ENCODE peak calls at places on chromosome 1, in eight cellular contexts. R is AG09309, Z is stomach, K is foreskin fibroblast, O is choroid plexus epithelial cell, H is breast epithelium, U is endothelial cell of umbilical vein, Y is tibial artery. D is an unnamed sample.
A peak's percentile ranks its signal among the peaks of the same experiment; 100 is the strongest.

GRCh38 chr1:154557939-154558609 is 388 bp downstream of the UBE2Q1 start:
- DNase-seq in R (no peak), Z (peak; percentile 58), K (no peak), O (peak; percentile 35), H (peak; percentile 63), U (peak; percentile 32), Y (peak; percentile 51), D (no peak)

GRCh38 chr1:111465754-111466153 is 8.0 kb upstream of the C1orf162 start:
- DNase-seq in R (no peak), Z (no peak), K (no peak), O (no peak), H (no peak), U (no peak), Y (no peak), D (no peak)

GRCh38 chr1:32716312-32717126 is 13.9 kb upstream of the SYNC start:
- DNase-seq in R (no peak), Z (peak; percentile 98), K (no peak), O (peak; percentile 49), H (peak; percentile 96), U (no peak), Y (no peak), D (no peak)

GRCh38 chr1:182584746-182585145 is 4.3 kb downstream of the RNASEL start:
- DNase-seq in R (no peak), Z (no peak), K (no peak), O (no peak), H (no peak), U (no peak), Y (no peak), D (no peak)

GRCh38 chr1:174990382-174990999 is 9.3 kb upstream of the CACYBP start:
- DNase-seq in R (no peak), Z (no peak), K (peak; percentile 24), O (peak; percentile 85), H (no peak), U (peak; percentile 88), Y (no peak), D (no peak)

GRCh38 chr1:11431946-11432507 is 46.9 kb upstream of the DISP3 start:
- DNase-seq in R (no peak), Z (no peak), K (no peak), O (no peak), H (no peak), U (no peak), Y (no peak), D (no peak)

GRCh38 chr1:17914142-17914541 is 159.0 kb downstream of the ACTL8 start:
- DNase-seq in R (no peak), Z (no peak), K (no peak), O (no peak), H (no peak), U (no peak), Y (no peak), D (no peak)

GRCh38 chr1:58785424-58786058 is 1.7 kb upstream of the JUN start:
- DNase-seq in R (no peak), Z (peak; percentile 82), K (no peak), O (peak; percentile 76), H (peak; percentile 77), U (no peak), Y (peak; percentile 31), D (peak; percentile 9)

GRCh38 chr1:30605441-30605920 is 117.9 kb downstream of the MATN1 start:
- DNase-seq in R (no peak), Z (no peak), K (no peak), O (no peak), H (no peak), U (no peak), Y (no peak), D (no peak)

GRCh38 chr1:3550511-3551289 is 60.6 kb downstream of the MEGF6 start:
- DNase-seq in R (no peak), Z (peak; percentile 28), K (no peak), O (no peak), H (no peak), U (no peak), Y (no peak), D (no peak)

GRCh38 chr1:202505356-202505755 is 156.9 kb downstream of the PPP1R12B start:
- DNase-seq in R (peak; percentile 20), Z (no peak), K (peak; percentile 40), O (peak; percentile 92), H (no peak), U (peak; percentile 30), Y (peak; percentile 25), D (no peak)

GRCh38 chr1:203117611-203118575 is 9.6 kb upstream of the ADORA1 start:
- DNase-seq in R (no peak), Z (peak; percentile 72), K (peak; percentile 33), O (peak; percentile 74), H (no peak), U (peak; percentile 51), Y (peak; percentile 61), D (no peak)

DNA sequence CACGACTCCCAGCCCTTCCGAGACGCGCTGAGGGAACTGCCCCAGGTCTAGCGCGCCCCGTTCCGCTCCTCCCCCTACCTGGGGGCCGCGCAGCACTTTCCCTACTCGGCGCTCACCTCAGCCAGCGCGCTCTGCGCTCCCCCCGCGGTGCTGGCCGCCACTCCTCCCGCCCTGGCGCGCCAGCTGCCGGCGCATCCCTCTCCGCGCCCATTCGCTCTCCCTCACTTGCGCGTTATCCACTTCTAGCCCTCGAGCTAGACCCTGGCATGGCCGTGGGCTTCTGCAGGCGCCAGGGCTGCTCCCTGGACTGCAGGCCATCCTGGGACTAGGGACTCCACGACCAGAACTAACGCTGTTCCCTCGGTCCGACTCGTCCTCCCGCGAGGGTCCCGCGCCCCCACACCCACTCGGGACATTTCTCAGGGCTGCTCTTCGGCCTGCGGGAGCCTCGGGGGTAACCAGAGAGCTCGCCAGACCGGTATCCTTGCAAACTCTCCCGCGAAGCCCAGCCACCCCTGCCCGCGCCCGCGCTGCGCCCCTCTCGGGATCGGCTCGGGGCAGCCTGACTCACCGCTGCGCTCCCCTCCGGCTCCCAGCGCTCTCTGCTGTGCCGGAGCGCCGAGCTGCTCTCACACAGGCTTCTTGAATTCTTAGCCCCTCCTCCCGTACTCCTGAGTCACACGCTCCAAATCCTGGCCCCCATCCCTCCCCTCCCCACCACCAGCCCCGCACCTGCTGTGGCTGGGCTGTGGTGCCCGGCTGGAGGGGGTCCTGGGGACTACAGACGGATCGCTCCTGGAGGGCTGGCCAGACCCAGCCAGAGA is at the start of gene NGF:
- DNase-seq in R (no peak), Z (no peak), K (peak; percentile 53), O (peak; percentile 56), H (no peak), U (no peak), Y (peak; percentile 52), D (no peak)
- H3K4me3 ChIP-seq in R (peak within 1 kb of the TSS; percentile 96), Z (peak within 1 kb of the TSS; percentile 50), K (peak within 1 kb of the TSS; percentile 90), O (peak within 1 kb of the TSS; percentile 55), H (peak within 1 kb of the TSS; percentile 76), U (no peak within 1 kb of the TSS), Y (peak within 1 kb of the TSS; percentile 69), D (peak within 1 kb of the TSS; percentile 88)

DNA sequence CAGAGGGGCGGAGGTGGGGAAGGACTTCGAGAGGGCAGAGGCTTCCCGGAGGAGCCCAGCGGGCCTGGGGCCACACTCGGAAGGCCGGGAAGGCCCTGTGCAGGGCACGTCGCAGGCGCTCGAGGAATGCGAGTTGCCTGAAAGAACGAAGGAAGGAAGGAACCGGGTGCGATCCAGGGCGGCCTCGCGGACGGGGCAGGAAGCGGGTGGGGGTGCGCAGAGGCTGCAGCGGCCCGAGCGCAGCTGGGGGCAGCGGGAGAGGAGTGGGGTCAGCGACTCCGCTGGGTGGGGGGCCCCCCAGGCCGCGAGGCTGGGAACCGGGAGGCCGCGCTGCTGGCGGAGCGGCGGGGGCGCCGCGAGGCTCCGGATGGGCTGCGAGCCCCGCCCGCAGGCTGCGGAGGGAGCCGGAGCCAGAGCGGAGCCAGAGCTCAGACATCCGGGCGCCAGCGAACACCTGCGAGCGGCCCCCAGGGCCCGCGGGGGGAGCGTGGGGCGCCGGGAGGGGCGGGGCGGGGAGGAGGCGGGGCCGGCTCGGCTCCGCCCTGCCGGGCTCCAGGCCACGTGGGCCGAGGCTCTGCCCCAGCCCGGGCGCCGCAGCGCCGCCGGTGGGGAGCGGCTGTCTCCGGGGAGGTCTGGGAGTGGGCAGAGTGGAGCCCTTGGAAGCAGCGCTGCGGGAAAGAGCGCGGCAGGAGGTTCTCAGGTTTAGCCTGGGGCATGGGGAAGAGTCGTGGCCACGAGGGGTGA is 4.6 kb downstream of the ID3 start:
- DNase-seq in R (no peak), Z (peak; percentile 86), K (peak; percentile 82), O (peak; percentile 88), H (peak; percentile 81), U (peak; percentile 94), Y (peak; percentile 75), D (no peak)
- TF ChIP-seq CTCF in R (peak; percentile 36), Z (peak; percentile 36), K (peak; percentile 4), O (peak; percentile 30), H (no peak), U (peak; percentile 42), Y (no peak), D (peak; percentile 18)

GRCh38 chr1:99704356-99704816 is 58.5 kb downstream of the PALMD start:
- DNase-seq in R (no peak), Z (no peak), K (no peak), O (no peak), H (no peak), U (no peak), Y (no peak), D (no peak)
- H3K4me3 ChIP-seq in R (no peak overlapping the region), Z (no peak overlapping the region), K (no peak overlapping the region), O (no peak overlapping the region), H (peak overlapping the region; percentile 23), U (no peak overlapping the region), Y (no peak overlapping the region), D (no peak overlapping the region)

GRCh38 chr1:45545553-45546310 is 4.9 kb upstream of the AKR1A1 start:
- DNase-seq in R (no peak), Z (no peak), K (no peak), O (no peak), H (no peak), U (no peak), Y (no peak), D (no peak)

GRCh38 chr1:45554198-45554597 is 3.6 kb downstream of the AKR1A1 start:
- DNase-seq in R (no peak), Z (no peak), K (no peak), O (no peak), H (no peak), U (no peak), Y (no peak), D (no peak)

GRCh38 chr1:45552309-45552708 is 1.7 kb downstream of the AKR1A1 start:
- DNase-seq in R (no peak), Z (peak; percentile 66), K (no peak), O (peak; percentile 27), H (no peak), U (no peak), Y (no peak), D (no peak)

GRCh38 chr1:45551684-45552083 is 1.1 kb downstream of the AKR1A1 start:
- DNase-seq in R (no peak), Z (no peak), K (no peak), O (no peak), H (no peak), U (no peak), Y (no peak), D (no peak)

DNA sequence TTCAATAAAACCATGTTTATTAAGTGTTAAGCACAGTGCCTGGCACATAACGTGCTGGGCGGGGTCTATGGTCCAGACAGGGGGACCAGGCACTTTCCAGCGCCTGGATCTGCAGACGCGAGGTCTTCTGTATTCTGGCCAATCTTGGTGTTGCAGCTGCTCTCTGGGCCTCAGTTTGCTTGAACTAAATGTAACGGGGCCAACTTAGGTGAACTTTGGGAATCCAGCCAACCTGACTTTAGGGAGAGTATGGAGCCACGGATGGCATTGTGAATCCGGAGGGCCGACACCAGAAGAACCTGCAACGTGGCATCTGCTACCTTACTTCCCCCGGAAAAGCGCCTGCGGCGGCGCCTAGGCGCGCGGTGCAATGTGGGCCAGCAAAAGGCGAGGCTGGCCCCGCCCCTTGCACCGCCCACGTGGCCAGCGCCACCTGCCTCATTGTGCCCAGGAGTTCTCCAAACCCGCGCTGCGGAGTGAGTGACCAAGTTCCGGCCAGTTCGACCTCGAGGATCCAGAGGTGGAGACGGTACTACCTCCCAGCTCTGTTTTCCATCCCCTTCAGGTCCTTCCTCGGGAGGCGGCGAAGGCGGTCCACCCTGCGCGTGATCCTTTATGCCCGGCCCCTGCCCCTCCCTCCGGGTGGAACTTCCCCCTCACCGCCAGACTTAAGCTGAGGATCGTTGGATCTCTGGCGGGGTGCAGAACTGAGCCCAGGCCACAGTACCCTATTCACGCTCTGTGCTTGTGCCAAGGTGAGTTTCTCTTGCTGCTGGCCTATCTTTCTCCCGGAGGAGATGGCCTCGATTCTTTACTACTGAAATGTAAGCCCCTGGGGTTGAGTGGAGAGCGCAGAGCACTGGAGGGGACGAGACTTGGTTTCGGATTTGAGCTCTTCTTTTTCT is at the start of gene AKR1A1:
- DNase-seq in R (peak; percentile 23), Z (peak; percentile 92), K (peak; percentile 87), O (peak; percentile 86), H (peak; percentile 88), U (peak; percentile 90), Y (peak; percentile 82), D (peak; percentile 38)
- TF ChIP-seq CTCF in R (no peak), Z (no peak), K (no peak), O (no peak), H (no peak), U (no peak), Y (no peak), D (peak; percentile 23)